ENCODE peak calls at places on chromosome 5, in six cellular contexts. P is cardiac muscle cell, Z is foreskin fibroblast, Q is AG04450, R is mucosa of descending colon, C is AG09309. G is an unnamed sample.

GRCh38 chr5:158513490-158514301 is 586.0 kb downstream of the EBF1 start:
- DNase-seq in P (no peak), Z (no peak), Q (no peak), R (no peak), C (no peak), G (no peak)

GRCh38 chr5:53322257-53322656 is 158.2 kb upstream of the FST start:
- DNase-seq in P (no peak), Z (no peak), Q (no peak), R (no peak), C (no peak), G (no peak)

GRCh38 chr5:17355585-17356346 is 138.3 kb downstream of the BASP1 start:
- DNase-seq in P (no peak), Z (peak), Q (no peak), R (no peak), C (peak), G (no peak)

GRCh38 chr5:113047234-113047633 is 70.6 kb downstream of the DCP2 start:
- DNase-seq in P (no peak), Z (no peak), Q (no peak), R (no peak), C (no peak), G (no peak)

GRCh38 chr5:168152660-168153059 is 138.8 kb upstream of the WWC1 start:
- DNase-seq in P (no peak), Z (no peak), Q (no peak), R (no peak), C (no peak), G (no peak)

GRCh38 chr5:96752341-96753016 is 55.3 kb downstream of the ERAP1 start:
- DNase-seq in P (peak), Z (peak), Q (peak), R (no peak), C (peak), G (peak)

GRCh38 chr5:107806271-107806670 is 135.5 kb upstream of the EFNA5 start:
- DNase-seq in P (no peak), Z (no peak), Q (no peak), R (no peak), C (no peak), G (no peak)

GRCh38 chr5:38905516-38905915 is 59.7 kb downstream of the OSMR start:
- DNase-seq in P (no peak), Z (peak), Q (no peak), R (no peak), C (no peak), G (no peak)

GRCh38 chr5:149128023-149128875 is 13.0 kb upstream of the ABLIM3 start:
- DNase-seq in P (peak), Z (no peak), Q (no peak), R (no peak), C (no peak), G (no peak)

GRCh38 chr5:38369692-38370091 is 111.3 kb downstream of the EGFLAM start:
- DNase-seq in P (no peak), Z (peak), Q (no peak), R (no peak), C (peak), G (no peak)

GRCh38 chr5:139657363-139658321 is 9.5 kb downstream of the CXXC5 start:
- DNase-seq in P (no peak), Z (no peak), Q (no peak), R (peak), C (no peak), G (no peak)

GRCh38 chr5:109844695-109845094 is 155.0 kb downstream of the MAN2A1 start:
- DNase-seq in P (no peak), Z (peak), Q (no peak), R (no peak), C (no peak), G (no peak)

GRCh38 chr5:98307811-98308210 is 465.7 kb upstream of the RGMB start:
- DNase-seq in P (no peak), Z (peak), Q (peak), R (no peak), C (no peak), G (no peak)

GRCh38 chr5:96968614-96969013 is 32.7 kb downstream of the LNPEP start:
- DNase-seq in P (peak), Z (no peak), Q (no peak), R (no peak), C (no peak), G (no peak)

DNA sequence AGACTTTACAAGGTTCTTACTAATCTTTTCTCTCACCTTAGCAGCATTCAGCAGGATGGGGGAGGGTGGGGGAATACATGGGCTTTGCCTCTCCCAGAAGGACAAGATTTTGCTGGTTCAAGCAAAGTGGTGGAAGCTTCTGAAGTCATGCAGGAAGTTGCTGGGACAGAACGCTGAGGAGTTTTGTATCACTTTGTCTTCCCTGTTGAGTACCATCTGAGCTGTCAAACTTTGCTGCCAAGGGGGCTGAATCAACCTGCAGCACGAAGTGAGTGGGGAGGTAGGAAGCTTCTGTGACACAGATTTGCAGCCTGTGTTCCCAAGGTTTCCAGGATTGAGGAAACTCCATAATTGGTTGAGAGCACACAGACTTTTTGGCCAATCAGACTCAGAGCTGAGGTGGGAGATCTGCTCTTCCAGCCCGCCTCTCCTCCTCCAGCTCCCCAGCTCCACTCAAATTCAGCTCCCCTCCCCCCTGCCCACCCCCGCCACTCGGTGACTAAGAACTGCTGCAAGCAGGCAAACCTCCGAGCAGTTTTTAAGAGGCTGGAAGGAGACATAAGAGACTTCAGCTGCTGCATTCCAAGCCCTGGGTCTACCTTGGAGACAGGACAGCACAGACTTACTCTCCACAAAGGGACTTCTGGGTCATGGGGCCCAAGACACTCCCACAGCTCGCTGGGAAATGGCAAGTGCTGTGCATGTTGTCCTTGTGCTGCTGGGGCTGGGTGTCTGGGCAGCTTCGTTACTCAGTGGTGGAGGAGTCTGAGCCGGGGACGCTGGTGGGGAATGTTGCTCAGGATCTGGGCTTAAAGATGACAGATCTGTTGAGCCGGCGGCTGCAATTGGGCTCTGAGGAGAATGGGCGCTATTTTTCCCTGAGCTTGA is at the start of gene PCDHGC5:
- DNase-seq in P (no peak), Z (peak), Q (peak), R (no peak), C (peak), G (no peak)
- H3K4me3 ChIP-seq in P (no peak), Z (peak), Q (peak), R (no peak), C (peak), G (no peak)

DNA sequence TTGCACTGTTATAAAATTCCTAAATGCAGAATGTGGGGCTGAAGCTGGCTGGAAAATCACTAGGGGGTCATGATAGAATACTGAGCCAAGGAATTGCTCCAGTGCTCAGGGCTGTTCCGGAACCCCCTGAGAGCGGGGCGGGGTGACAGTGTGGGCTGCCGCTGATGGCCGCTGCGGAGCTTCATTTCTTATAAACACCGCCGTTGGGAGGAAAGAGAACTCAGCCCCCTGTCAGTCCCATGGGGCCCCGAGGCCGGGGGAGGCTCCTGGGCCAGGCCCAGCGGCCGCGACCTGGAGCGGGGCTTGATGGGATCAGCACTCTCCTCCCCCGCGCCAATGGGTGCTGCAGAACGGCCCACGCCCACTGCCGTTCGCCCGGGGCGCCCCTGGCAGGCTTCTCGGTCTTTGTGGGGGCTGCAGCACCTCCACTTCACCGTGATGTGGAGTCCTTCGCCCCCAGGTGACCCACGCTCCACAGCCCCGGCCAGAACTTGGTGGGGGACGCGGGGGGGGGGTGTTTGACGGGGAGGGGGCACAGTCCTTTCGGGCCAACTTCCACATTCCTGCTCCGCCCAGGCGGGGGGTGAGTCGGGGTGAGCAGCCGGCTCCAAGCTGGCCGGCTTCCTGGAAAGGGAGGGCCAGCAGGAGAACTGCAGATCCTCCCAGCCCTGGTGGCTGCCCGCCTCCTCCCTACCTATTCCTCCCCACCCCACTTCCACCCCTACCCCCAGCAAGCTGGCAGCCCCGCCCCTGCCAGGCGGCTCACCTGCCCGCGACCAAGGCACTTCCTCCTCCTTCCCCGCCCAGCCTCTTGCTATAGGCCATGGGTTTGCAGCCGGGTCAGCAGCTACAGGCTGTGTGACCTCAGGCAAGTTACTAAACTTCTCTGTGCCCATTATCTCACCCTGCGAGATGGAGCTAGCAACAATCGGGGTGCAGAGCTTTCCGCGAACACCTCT is 5.4 kb upstream of the IRF1 start:
- DNase-seq in P (peak), Z (peak), Q (peak), R (peak), C (peak), G (peak)
- TF ChIP-seq CTCF in P (peak), Z (no peak), Q (no peak), R (no peak), C (no peak), G (no peak)

GRCh38 chr5:88825782-88826110 is 57.2 kb downstream of the MEF2C start:
- DNase-seq in P (no peak), Z (no peak), Q (no peak), R (no peak), C (no peak), G (no peak)
- H3K4me3 ChIP-seq in P (no peak), Z (no peak), Q (no peak), R (no peak), C (no peak), G (peak)

DNA sequence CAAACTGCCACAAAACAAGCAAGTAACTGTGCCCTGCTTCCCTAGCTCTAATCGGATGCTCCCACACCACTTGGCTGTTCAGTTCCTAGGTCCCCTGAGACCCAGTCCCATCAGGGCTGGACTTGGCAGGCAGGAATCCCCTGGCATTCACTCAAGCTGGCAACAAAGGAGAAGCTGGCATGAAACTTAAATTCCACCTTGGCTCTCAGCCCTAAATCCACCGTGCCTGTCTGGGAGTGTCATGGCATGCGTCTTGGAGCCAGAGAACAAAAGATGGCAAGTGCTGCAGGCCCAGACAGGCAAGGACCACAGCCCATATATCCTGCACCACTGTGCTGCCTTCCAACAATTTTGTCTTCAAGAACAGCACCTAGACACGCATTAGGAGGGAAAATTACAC is 38.2 kb downstream of the ETF1 start:
- DNase-seq in P (no peak), Z (no peak), Q (no peak), R (no peak), C (no peak), G (no peak)
- TF ChIP-seq CTCF in P (no peak), Z (no peak), Q (no peak), R (no peak), C (no peak), G (no peak)

GRCh38 chr5:81630721-81631120 is 120.2 kb downstream of the SSBP2 start:
- DNase-seq in P (no peak), Z (no peak), Q (no peak), R (no peak), C (no peak), G (no peak)
- H3K4me3 ChIP-seq in P (no peak), Z (no peak), Q (no peak), R (no peak), C (no peak), G (no peak)

DNA sequence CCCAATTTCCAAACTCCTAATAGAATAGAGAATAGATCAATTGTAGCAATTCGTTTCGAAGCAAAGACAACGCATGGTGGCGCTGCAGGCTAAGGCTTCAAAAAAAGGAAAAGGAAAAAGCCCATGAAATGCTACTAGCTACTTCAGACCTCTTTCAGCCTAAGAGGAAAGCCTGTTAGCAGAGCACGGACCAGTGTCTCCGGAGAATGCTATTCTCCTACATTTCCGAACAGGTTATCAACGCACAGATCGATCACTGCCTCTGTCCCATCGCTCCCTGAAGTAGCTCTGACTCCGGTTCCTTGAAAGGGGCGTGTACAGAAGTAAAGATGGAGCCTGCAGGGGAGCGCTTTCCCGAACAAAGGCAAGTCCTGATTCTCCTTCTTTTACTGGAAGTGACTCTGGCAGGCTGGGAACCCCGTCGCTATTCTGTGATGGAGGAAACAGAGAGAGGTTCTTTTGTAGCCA is at the start of gene PCDHB15:
- DNase-seq in P (peak), Z (no peak), Q (no peak), R (no peak), C (no peak), G (no peak)
- TF ChIP-seq CTCF in P (no peak), Z (no peak), Q (peak), R (no peak), C (peak), G (no peak)

DNA sequence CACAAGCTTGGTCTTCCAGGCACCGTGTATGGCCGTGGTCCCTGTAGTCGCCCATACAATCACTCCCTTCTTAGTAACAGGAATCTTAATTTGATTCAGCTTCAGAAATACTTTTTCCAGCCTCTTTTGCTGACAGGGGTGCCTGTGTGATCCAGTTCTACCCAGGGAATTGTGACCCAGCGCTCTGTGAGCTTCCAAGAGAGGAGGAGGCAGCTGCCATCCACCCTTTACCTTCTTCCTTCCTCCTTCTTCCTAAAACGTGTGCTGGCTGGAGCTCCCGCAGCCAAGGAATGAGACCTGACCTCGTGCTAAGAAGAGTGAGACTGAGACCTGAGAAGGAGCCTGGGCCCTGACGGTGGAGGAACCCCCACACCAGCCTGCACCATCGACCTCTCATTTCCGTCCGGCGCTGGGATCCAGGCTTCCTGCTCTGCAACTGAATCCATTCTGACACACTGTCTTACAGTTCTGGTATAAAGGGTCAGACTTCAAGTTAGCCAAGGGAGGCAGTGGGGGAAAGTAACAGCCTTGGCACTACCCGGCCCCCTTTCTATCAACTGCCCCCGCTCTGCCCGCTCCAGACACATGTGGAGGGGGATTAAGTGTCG is 16.1 kb downstream of the MGAT1 start:
- DNase-seq in P (no peak), Z (no peak), Q (no peak), R (no peak), C (no peak), G (no peak)
- H3K4me3 ChIP-seq in P (no peak), Z (no peak), Q (no peak), R (no peak), C (no peak), G (no peak)

GRCh38 chr5:10686890-10687289 is 74.1 kb downstream of the DAP start:
- DNase-seq in P (no peak), Z (no peak), Q (no peak), R (no peak), C (no peak), G (no peak)

GRCh38 chr5:10690460-10690859 is 70.6 kb downstream of the DAP start:
- DNase-seq in P (no peak), Z (no peak), Q (no peak), R (no peak), C (no peak), G (no peak)

GRCh38 chr5:10688651-10689171 is 72.3 kb downstream of the DAP start:
- DNase-seq in P (no peak), Z (no peak), Q (no peak), R (no peak), C (no peak), G (no peak)

GRCh38 chr5:10691826-10692785 is 68.9 kb downstream of the DAP start:
- DNase-seq in P (no peak), Z (no peak), Q (no peak), R (no peak), C (no peak), G (no peak)

DNA sequence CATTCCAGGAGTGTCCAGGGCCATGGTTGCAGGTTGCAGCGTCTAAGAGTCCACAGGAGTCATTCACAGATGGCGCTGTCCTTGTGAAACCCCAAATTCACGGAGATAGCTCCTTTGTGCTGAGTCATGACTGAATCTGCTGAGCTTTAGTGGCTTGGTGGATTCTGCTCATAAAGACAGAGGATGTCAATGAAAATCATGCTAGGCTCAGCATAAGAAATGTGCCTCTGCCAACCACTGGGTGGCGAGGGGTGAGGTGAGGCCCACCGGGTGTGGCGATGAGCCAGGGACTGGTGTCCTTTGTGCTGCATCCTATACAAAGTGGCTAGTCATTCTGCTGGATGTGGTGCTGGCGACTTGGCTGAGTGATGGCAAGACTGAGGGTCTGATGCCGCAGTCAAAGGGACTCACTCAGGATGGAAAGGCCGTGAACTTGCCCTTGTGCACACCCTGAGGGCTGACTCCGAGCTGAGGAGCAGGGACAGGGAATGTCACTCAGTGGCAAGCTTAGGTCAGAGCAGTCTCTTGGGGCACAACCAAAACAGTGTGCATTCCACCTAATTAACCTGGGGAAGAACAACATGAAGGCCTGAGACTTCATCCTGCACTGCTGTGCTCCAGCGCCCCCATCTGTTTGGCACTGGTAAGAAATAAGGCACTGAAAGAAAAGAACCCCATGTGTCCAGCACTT is 71.5 kb downstream of the DAP start:
- DNase-seq in P (peak), Z (no peak), Q (no peak), R (no peak), C (no peak), G (no peak)
- TF ChIP-seq CTCF in P (peak), Z (peak), Q (peak), R (no peak), C (peak), G (peak)

GRCh38 chr5:89435347-89435746 is 552.4 kb upstream of the MEF2C start:
- DNase-seq in P (no peak), Z (no peak), Q (no peak), R (no peak), C (no peak), G (peak)
- H3K4me3 ChIP-seq in P (no peak), Z (no peak), Q (no peak), R (no peak), C (no peak), G (no peak)

G was measured in GM12864.